ENCODE peak calls at places on chromosomes 3 and 15, in seven cellular contexts. M is H9; F is CD8-positive, alpha-beta T cell; E is lung; N is heart right ventricle; B is NCI-H1436; U is LHCN-M2. C is an unnamed sample.

GRCh38 chr3:32325957-32326356 is 65.7 kb upstream of the CMTM7 start:
- DNase-seq in N (no peak), U (peak), F (no peak), B (no peak), M (no peak), E (no peak), C (no peak)

GRCh38 chr15:78067328-78068241 is 9.9 kb downstream of the TBC1D2B start:
- DNase-seq in F (no peak), B (no peak), N (no peak), M (no peak), E (no peak), U (peak), C (no peak)

GRCh38 chr15:92184142-92184541 is 209.5 kb upstream of the ST8SIA2 start:
- DNase-seq in N (no peak), B (no peak), F (no peak), U (no peak), E (no peak), M (no peak), C (no peak)

GRCh38 chr15:52228928-52229327 is 37.7 kb upstream of the GNB5 start:
- DNase-seq in N (no peak), F (no peak), E (no peak), B (no peak), U (no peak), M (peak), C (no peak)

GRCh38 chr3:14513566-14514322 is 26.4 kb downstream of the GRIP2 start:
- DNase-seq in B (no peak), M (peak), E (no peak), F (no peak), U (no peak), N (no peak), C (peak)

GRCh38 chr3:134535186-134535974 is 49.5 kb downstream of the CEP63 start:
- DNase-seq in E (no peak), B (no peak), U (no peak), F (no peak), M (no peak), N (no peak), C (no peak)

GRCh38 chr15:28975766-28976179 is 90.0 kb downstream of the APBA2 start:
- DNase-seq in E (no peak), N (no peak), U (peak), M (peak), F (peak), B (peak), C (no peak)

GRCh38 chr3:128242818-128243601 is 89.7 kb downstream of the EEFSEC start:
- DNase-seq in F (no peak), B (no peak), E (no peak), M (no peak), U (no peak), N (no peak), C (no peak)

GRCh38 chr3:64053581-64053980 is 30.3 kb upstream of the PSMD6 start:
- DNase-seq in U (no peak), N (no peak), F (no peak), M (no peak), B (no peak), E (no peak), C (no peak)

GRCh38 chr3:161796780-161797179 is 300.2 kb downstream of the OTOL1 start:
- DNase-seq in E (no peak), N (no peak), F (no peak), U (no peak), B (no peak), M (no peak), C (no peak)

GRCh38 chr3:127706785-127707351 is 34.1 kb downstream of the ABTB1 start:
- DNase-seq in N (no peak), F (no peak), B (no peak), E (no peak), M (peak), U (no peak), C (peak)

GRCh38 chr3:114858329-114858728 is 288.8 kb downstream of the ZBTB20 start:
- DNase-seq in B (peak), N (no peak), F (no peak), U (no peak), M (no peak), E (no peak), C (no peak)

GRCh38 chr3:125104639-125105038 is 48.8 kb upstream of the HEG1 start:
- DNase-seq in F (no peak), M (no peak), E (no peak), N (no peak), B (no peak), U (peak), C (no peak)

GRCh38 chr3:161770532-161771386 is 274.2 kb downstream of the OTOL1 start:
- DNase-seq in F (no peak), E (no peak), N (no peak), B (no peak), M (no peak), U (peak), C (no peak)

C was measured in suprapubic skin.